ENCODE peak calls at places on chromosomes 3 and 15, in five cellular contexts. T is heart right ventricle, B is brain microvascular endothelial cell, V is keratinocyte, G is cardiac fibroblast. U is an unnamed sample.
A peak's percentile ranks its signal among the peaks of the same experiment; 100 is the strongest.

GRCh38 chr15:57680021-57680420 is 26.5 kb upstream of the POLR2M start:
- DNase-seq in T (no peak), B (peak; percentile 65), G (peak; percentile 51), V (no peak), U (no peak)

GRCh38 chr15:41483115-41483514 is 10.6 kb upstream of the ITPKA start:
- DNase-seq in G (no peak), T (no peak), B (no peak), V (no peak), U (no peak)

GRCh38 chr3:22759636-22760310 is 443.4 kb upstream of the UBE2E2 start:
- DNase-seq in T (no peak), V (no peak), B (no peak), G (no peak), U (no peak)

GRCh38 chr3:136901391-136901790 is 39.4 kb downstream of the NCK1 start:
- DNase-seq in T (no peak), V (no peak), G (no peak), B (no peak), U (no peak)

GRCh38 chr3:138472141-138472825 is 37.9 kb downstream of the ESYT3 start:
- DNase-seq in B (no peak), G (peak; percentile 45), V (no peak), T (no peak), U (no peak)

GRCh38 chr3:124424396-124424795 is 305.9 kb upstream of the UMPS start:
- DNase-seq in G (no peak), B (no peak), T (no peak), V (no peak), U (no peak)

GRCh38 chr3:124846189-124846588 is 41.0 kb downstream of the ITGB5 start:
- DNase-seq in G (peak; percentile 92), V (no peak), T (no peak), B (peak; percentile 59), U (no peak)

GRCh38 chr3:125083776-125084175 is 28.0 kb upstream of the HEG1 start:
- DNase-seq in G (no peak), V (no peak), B (peak; percentile 41), T (no peak), U (no peak)

GRCh38 chr3:71524688-71525087 is 58.8 kb downstream of the FOXP1 start:
- DNase-seq in G (no peak), B (no peak), T (no peak), V (no peak), U (no peak)

GRCh38 chr3:148238421-148238821 is 459.3 kb upstream of the AGTR1 start:
- DNase-seq in G (no peak), V (no peak), T (no peak), B (no peak), U (no peak)

GRCh38 chr3:150371741-150372254 is 36.3 kb upstream of the TSC22D2 start:
- DNase-seq in V (peak; percentile 98), G (peak; percentile 99), T (no peak), B (peak; percentile 98), U (no peak)

GRCh38 chr3:150367771-150368170 is 40.3 kb upstream of the TSC22D2 start:
- DNase-seq in B (no peak), T (no peak), V (no peak), G (peak; percentile 32), U (no peak)

GRCh38 chr3:150370982-150371381 is 37.1 kb upstream of the TSC22D2 start:
- DNase-seq in V (no peak), B (no peak), T (no peak), G (no peak), U (no peak)

GRCh38 chr3:150372320-150373118 is 35.6 kb upstream of the TSC22D2 start:
- DNase-seq in V (no peak), B (no peak), G (no peak), T (no peak), U (no peak)

GRCh38 chr3:150370129-150370602 is 37.9 kb upstream of the TSC22D2 start:
- DNase-seq in T (no peak), B (peak; percentile 97), G (peak; percentile 96), V (peak; percentile 96), U (no peak)
- TF ChIP-seq CTCF in T (peak; percentile 34), B (peak; percentile 32), G (peak; percentile 6), V (no peak), U (no peak)

GRCh38 chr3:43222594-43222993 is 63.7 kb upstream of the SNRK start:
- DNase-seq in B (no peak), G (no peak), T (no peak), V (no peak), U (no peak)

GRCh38 chr3:43218921-43219320 is 67.4 kb upstream of the SNRK start:
- DNase-seq in T (no peak), G (no peak), B (no peak), V (no peak), U (no peak)

GRCh38 chr3:43224405-43225073 is 61.8 kb upstream of the SNRK start:
- DNase-seq in V (no peak), T (no peak), B (no peak), G (no peak), U (no peak)

GRCh38 chr3:43221076-43221475 is 65.3 kb upstream of the SNRK start:
- DNase-seq in G (no peak), T (no peak), B (no peak), V (no peak), U (no peak)

GRCh38 chr3:43223670-43224364 is 62.5 kb upstream of the SNRK start:
- DNase-seq in V (no peak), G (peak; percentile 52), B (no peak), T (no peak), U (no peak)
- TF ChIP-seq CTCF in V (no peak), G (peak; percentile 51), B (peak; percentile 37), T (peak; percentile 72), U (no peak)

DNA sequence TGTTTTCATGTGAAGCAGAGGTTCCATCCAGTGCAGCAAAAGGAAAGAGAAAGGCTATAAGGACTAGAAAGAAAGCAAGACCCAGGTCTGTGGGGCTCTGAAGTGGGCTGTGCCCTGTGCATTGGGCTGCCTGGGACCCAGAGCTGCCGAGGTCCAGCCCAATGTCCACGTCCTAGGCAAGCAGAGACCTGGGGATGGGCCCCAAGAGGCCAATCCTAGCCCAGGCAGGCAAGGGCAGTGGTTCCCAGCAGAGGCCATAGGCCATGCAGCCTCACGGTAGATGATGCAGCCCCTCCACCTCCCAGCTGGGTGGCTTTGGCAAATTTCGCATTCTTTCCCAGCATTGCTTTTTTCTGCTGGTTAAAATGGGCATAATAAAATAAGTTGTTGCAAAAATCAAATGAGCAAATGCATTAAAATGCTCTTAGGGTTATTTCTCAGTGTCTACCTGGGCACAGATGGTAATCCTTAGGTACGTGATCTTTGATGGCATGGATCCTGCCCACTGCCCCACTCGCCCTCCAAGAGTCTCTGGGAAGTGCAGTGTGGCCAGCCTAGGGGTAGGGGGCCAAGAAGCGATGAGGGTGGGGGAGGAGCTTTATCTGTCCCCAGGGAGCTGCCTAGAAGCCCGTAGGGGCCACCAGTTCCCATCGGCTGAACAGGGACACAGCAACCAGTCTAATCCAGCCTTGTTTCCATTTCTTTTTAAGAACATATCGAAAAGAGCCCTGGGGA is 22.3 kb upstream of the GP9 start:
- DNase-seq in B (no peak), G (no peak), V (no peak), T (no peak), U (no peak)
- TF ChIP-seq CTCF in B (no peak), G (no peak), V (no peak), T (no peak), U (no peak)

DNA sequence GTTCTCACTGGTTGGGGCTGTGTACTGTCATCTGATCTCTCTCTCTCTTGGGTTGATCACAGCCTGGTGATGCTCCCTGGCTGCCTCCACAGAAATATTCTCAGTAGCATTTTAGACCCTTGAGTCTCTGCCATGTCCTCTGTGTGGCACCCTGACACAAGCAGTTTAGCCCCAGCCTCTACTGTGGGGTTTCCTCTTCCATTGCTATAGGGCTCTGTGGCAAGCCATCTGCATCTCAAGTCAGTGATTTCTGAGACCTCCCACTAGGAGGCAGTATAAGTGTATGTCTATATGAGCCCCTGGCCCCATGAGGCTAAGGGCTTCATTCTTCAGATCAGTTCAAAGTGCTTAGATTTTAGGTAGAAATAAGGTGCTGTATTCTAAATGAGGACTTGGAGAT is 50.6 kb upstream of the PLAAT1 start:
- DNase-seq in T (no peak), G (peak; percentile 11), B (no peak), V (no peak), U (no peak)
- TF ChIP-seq CTCF in T (peak; percentile 45), G (no peak), B (peak; percentile 52), V (peak; percentile 55), U (no peak)

U was measured in omental fat pad.